ENCODE peak calls at places on chromosomes 3 and 15, in five cellular contexts. Q, I, J, S and H are unnamed samples.

GRCh38 chr3:152219225-152219624 is 49.5 kb upstream of the MBNL1 start:
- DNase-seq in S (no peak), J (no peak), I (no peak), Q (no peak), H (no peak)

GRCh38 chr3:31196881-31197364 is 302.5 kb upstream of the GADL1 start:
- DNase-seq in J (peak), Q (peak), S (no peak), I (no peak), H (no peak)

GRCh38 chr3:72085036-72085435 is 300.1 kb upstream of the PROK2 start:
- DNase-seq in I (no peak), Q (no peak), J (no peak), S (no peak), H (no peak)

GRCh38 chr15:71218272-71218805 is 103.1 kb downstream of the THSD4 start:
- DNase-seq in Q (no peak), J (no peak), S (no peak), I (no peak), H (no peak)

GRCh38 chr3:42729404-42730145 is 27.0 kb upstream of the HHATL start:
- DNase-seq in I (no peak), Q (no peak), J (no peak), S (no peak), H (no peak)

GRCh38 chr15:87672309-87672897 is 584.1 kb downstream of the NTRK3 start:
- DNase-seq in Q (peak), I (peak), S (no peak), J (peak), H (no peak)

GRCh38 chr3:44522494-44522933 is 32.5 kb upstream of the ZKSCAN7 start:
- DNase-seq in J (no peak), Q (no peak), I (no peak), S (no peak), H (no peak)

GRCh38 chr3:177229791-177230190 is 32.5 kb upstream of the TBL1XR1 start:
- DNase-seq in Q (no peak), I (no peak), J (peak), S (no peak), H (no peak)

GRCh38 chr3:149585401-149585726 is 72.5 kb downstream of the WWTR1 start:
- DNase-seq in I (no peak), J (no peak), Q (no peak), S (peak), H (no peak)

GRCh38 chr3:161821591-161821990 is 325.0 kb downstream of the OTOL1 start:
- DNase-seq in J (no peak), S (no peak), I (no peak), Q (no peak), H (no peak)

GRCh38 chr3:64691051-64691450 is 3.3 kb upstream of the ADAMTS9 start:
- DNase-seq in Q (no peak), S (no peak), J (no peak), I (peak), H (no peak)

GRCh38 chr3:191681198-191681597 is 220.2 kb downstream of the PYDC2 start:
- DNase-seq in S (no peak), J (no peak), I (no peak), Q (no peak), H (no peak)

GRCh38 chr15:94056314-94056713 is 175.0 kb upstream of the MCTP2 start:
- DNase-seq in I (peak), S (no peak), Q (peak), J (peak), H (no peak)

GRCh38 chr15:39282663-39283208 is 298.1 kb upstream of the THBS1 start:
- DNase-seq in Q (no peak), S (no peak), I (no peak), J (no peak), H (no peak)

GRCh38 chr15:66103293-66103590 is 150.3 kb downstream of the MEGF11 start:
- DNase-seq in Q (no peak), I (no peak), S (no peak), J (no peak), H (no peak)

GRCh38 chr15:85457392-85457968 is 77.1 kb downstream of the AKAP13 start:
- DNase-seq in I (no peak), S (peak), Q (no peak), J (no peak), H (no peak)

GRCh38 chr15:71111950-71112349 is 3.3 kb upstream of the THSD4 start:
- DNase-seq in I (no peak), S (no peak), Q (no peak), J (no peak), H (no peak)

GRCh38 chr3:98587654-98588532 is 5.5 kb downstream of the CPOX start:
- DNase-seq in J (peak), I (no peak), Q (no peak), S (no peak), H (no peak)

GRCh38 chr3:140128217-140129137 is 193.5 kb downstream of the CLSTN2 start:
- DNase-seq in J (peak), I (peak), S (peak), Q (no peak), H (no peak)

GRCh38 chr15:81419304-81419943 is 45.4 kb upstream of the TMC3 start:
- DNase-seq in Q (peak), J (no peak), I (peak), S (no peak), H (no peak)

GRCh38 chr3:194976049-194976451 is 290.4 kb downstream of the FAM43A start:
- DNase-seq in Q (no peak), I (no peak), J (no peak), S (no peak), H (peak)

GRCh38 chr3:4776980-4777581 is 202.2 kb upstream of the BHLHE40 start:
- DNase-seq in S (peak), Q (no peak), I (no peak), J (peak), H (no peak)

GRCh38 chr3:13280122-13280790 is 139.9 kb downstream of the NUP210 start:
- DNase-seq in J (no peak), Q (no peak), I (no peak), S (no peak), H (no peak)